ENCODE peak calls at places on chromosome 11, in ten cellular contexts. One of them, this sample, is unnamed.

GRCh38 chr11:47918882-47919495 is 61.4 kb upstream of the PTPRJ start:
- DNase-seq in transverse colon: no peak
- DNase-seq in hypothalamus: no peak
- DNase-seq in HuH-7.5: no peak
- DNase-seq in hippocampal formation: no peak
- DNase-seq in NCI-H1092: no peak
- DNase-seq in amniotic epithelial cell: peak
- DNase-seq in Calu3: no peak
- DNase-seq in mucosa of gallbladder: no peak
- DNase-seq in HFF-Myc: no peak
- DNase-seq in this sample: no peak

GRCh38 chr11:132853886-132854285 is 678.4 kb downstream of the OPCML start:
- DNase-seq in Calu3: no peak
- DNase-seq in HFF-Myc: no peak
- DNase-seq in transverse colon: no peak
- DNase-seq in hippocampal formation: no peak
- DNase-seq in mucosa of gallbladder: no peak
- DNase-seq in NCI-H1092: no peak
- DNase-seq in HuH-7.5: no peak
- DNase-seq in amniotic epithelial cell: no peak
- DNase-seq in hypothalamus: no peak
- DNase-seq in this sample: no peak

GRCh38 chr11:118401880-118402590 is 629 bp downstream of the ATP5MG start:
- DNase-seq in mucosa of gallbladder: no peak
- DNase-seq in transverse colon: no peak
- DNase-seq in Calu3: no peak
- DNase-seq in amniotic epithelial cell: peak
- DNase-seq in hippocampal formation: no peak
- DNase-seq in HuH-7.5: peak
- DNase-seq in NCI-H1092: no peak
- DNase-seq in HFF-Myc: no peak
- DNase-seq in hypothalamus: no peak
- DNase-seq in this sample: no peak

GRCh38 chr11:83835423-83835822 is 549.3 kb upstream of the CCDC90B start:
- DNase-seq in Calu3: no peak
- DNase-seq in NCI-H1092: no peak
- DNase-seq in HFF-Myc: no peak
- DNase-seq in amniotic epithelial cell: peak
- DNase-seq in transverse colon: no peak
- DNase-seq in HuH-7.5: no peak
- DNase-seq in hypothalamus: no peak
- DNase-seq in hippocampal formation: no peak
- DNase-seq in mucosa of gallbladder: no peak
- DNase-seq in this sample: no peak

GRCh38 chr11:102708654-102709053 is 3.1 kb upstream of the MMP27 start:
- DNase-seq in mucosa of gallbladder: no peak
- DNase-seq in transverse colon: no peak
- DNase-seq in NCI-H1092: no peak
- DNase-seq in hypothalamus: no peak
- DNase-seq in Calu3: no peak
- DNase-seq in hippocampal formation: no peak
- DNase-seq in amniotic epithelial cell: no peak
- DNase-seq in HFF-Myc: no peak
- DNase-seq in HuH-7.5: no peak
- DNase-seq in this sample: no peak

GRCh38 chr11:69418576-69419296 is 62.7 kb upstream of the LINC01488 start:
- DNase-seq in NCI-H1092: no peak
- DNase-seq in mucosa of gallbladder: no peak
- DNase-seq in HuH-7.5: no peak
- DNase-seq in hypothalamus: no peak
- DNase-seq in hippocampal formation: no peak
- DNase-seq in HFF-Myc: no peak
- DNase-seq in Calu3: no peak
- DNase-seq in transverse colon: no peak
- DNase-seq in amniotic epithelial cell: no peak
- DNase-seq in this sample: no peak

GRCh38 chr11:62707277-62707771 is at the start of the genes BSCL2 and GNG3:
- DNase-seq in HFF-Myc: no peak
- DNase-seq in amniotic epithelial cell: no peak
- DNase-seq in hypothalamus: peak
- DNase-seq in mucosa of gallbladder: no peak
- DNase-seq in hippocampal formation: peak
- DNase-seq in Calu3: no peak
- DNase-seq in transverse colon: no peak
- DNase-seq in HuH-7.5: no peak
- DNase-seq in NCI-H1092: no peak
- DNase-seq in this sample: no peak

GRCh38 chr11:32899423-32899822 is 6.8 kb downstream of the QSER1 start:
- DNase-seq in hippocampal formation: no peak
- DNase-seq in NCI-H1092: no peak
- DNase-seq in mucosa of gallbladder: no peak
- DNase-seq in amniotic epithelial cell: no peak
- DNase-seq in transverse colon: no peak
- DNase-seq in hypothalamus: no peak
- DNase-seq in Calu3: no peak
- DNase-seq in HuH-7.5: no peak
- DNase-seq in HFF-Myc: no peak
- DNase-seq in this sample: no peak

GRCh38 chr11:108221981-108222685 is at the start of gene NPAT:
- DNase-seq in Calu3: no peak
- DNase-seq in transverse colon: no peak
- DNase-seq in hypothalamus: no peak
- DNase-seq in hippocampal formation: no peak
- DNase-seq in mucosa of gallbladder: no peak
- DNase-seq in amniotic epithelial cell: no peak
- DNase-seq in HuH-7.5: no peak
- DNase-seq in HFF-Myc: no peak
- DNase-seq in NCI-H1092: no peak
- DNase-seq in this sample: no peak

GRCh38 chr11:29324328-29324727 is 692.5 kb downstream of the KCNA4 start:
- DNase-seq in amniotic epithelial cell: peak
- DNase-seq in HuH-7.5: no peak
- DNase-seq in transverse colon: no peak
- DNase-seq in HFF-Myc: no peak
- DNase-seq in mucosa of gallbladder: no peak
- DNase-seq in Calu3: no peak
- DNase-seq in hypothalamus: no peak
- DNase-seq in hippocampal formation: no peak
- DNase-seq in NCI-H1092: no peak
- DNase-seq in this sample: no peak

GRCh38 chr11:47336595-47336994 is 15.9 kb downstream of the MYBPC3 start:
- DNase-seq in HFF-Myc: no peak
- DNase-seq in mucosa of gallbladder: no peak
- DNase-seq in NCI-H1092: no peak
- DNase-seq in HuH-7.5: no peak
- DNase-seq in amniotic epithelial cell: no peak
- DNase-seq in hypothalamus: no peak
- DNase-seq in Calu3: no peak
- DNase-seq in transverse colon: no peak
- DNase-seq in hippocampal formation: no peak
- DNase-seq in this sample: no peak

GRCh38 chr11:126430581-126431320 is 75.3 kb downstream of the ST3GAL4 start:
- DNase-seq in amniotic epithelial cell: no peak
- DNase-seq in Calu3: no peak
- DNase-seq in hypothalamus: no peak
- DNase-seq in mucosa of gallbladder: no peak
- DNase-seq in HuH-7.5: no peak
- DNase-seq in HFF-Myc: no peak
- DNase-seq in hippocampal formation: no peak
- DNase-seq in transverse colon: peak
- DNase-seq in NCI-H1092: no peak
- DNase-seq in this sample: no peak

GRCh38 chr11:86670179-86670578 is 2.2 kb downstream of the ME3 start:
- DNase-seq in Calu3: no peak
- DNase-seq in amniotic epithelial cell: peak
- DNase-seq in hypothalamus: no peak
- DNase-seq in HFF-Myc: no peak
- DNase-seq in hippocampal formation: no peak
- DNase-seq in NCI-H1092: no peak
- DNase-seq in HuH-7.5: no peak
- DNase-seq in transverse colon: no peak
- DNase-seq in mucosa of gallbladder: no peak
- DNase-seq in this sample: no peak

GRCh38 chr11:68418671-68419070 is 41.9 kb upstream of the PPP6R3 start:
- DNase-seq in transverse colon: no peak
- DNase-seq in mucosa of gallbladder: no peak
- DNase-seq in hippocampal formation: no peak
- DNase-seq in NCI-H1092: no peak
- DNase-seq in Calu3: no peak
- DNase-seq in HuH-7.5: no peak
- DNase-seq in amniotic epithelial cell: no peak
- DNase-seq in hypothalamus: no peak
- DNase-seq in HFF-Myc: no peak
- DNase-seq in this sample: no peak

GRCh38 chr11:27183672-27184457 is 143.2 kb downstream of the BBOX1 start:
- DNase-seq in transverse colon: peak
- DNase-seq in hippocampal formation: peak
- DNase-seq in hypothalamus: no peak
- DNase-seq in NCI-H1092: peak
- DNase-seq in Calu3: peak
- DNase-seq in amniotic epithelial cell: peak
- DNase-seq in HuH-7.5: no peak
- DNase-seq in HFF-Myc: peak
- DNase-seq in mucosa of gallbladder: peak
- DNase-seq in this sample: peak

GRCh38 chr11:72189448-72190250 is 2.3 kb upstream of the FOLR1 start:
- DNase-seq in transverse colon: no peak
- DNase-seq in NCI-H1092: peak
- DNase-seq in amniotic epithelial cell: no peak
- DNase-seq in hippocampal formation: no peak
- DNase-seq in Calu3: no peak
- DNase-seq in HFF-Myc: no peak
- DNase-seq in mucosa of gallbladder: no peak
- DNase-seq in hypothalamus: no peak
- DNase-seq in HuH-7.5: no peak
- DNase-seq in this sample: no peak

GRCh38 chr11:124896821-124897391 is 759 bp downstream of the ROBO4 start:
- DNase-seq in mucosa of gallbladder: peak
- DNase-seq in Calu3: no peak
- DNase-seq in hypothalamus: no peak
- DNase-seq in transverse colon: no peak
- DNase-seq in hippocampal formation: no peak
- DNase-seq in HuH-7.5: no peak
- DNase-seq in amniotic epithelial cell: no peak
- DNase-seq in HFF-Myc: no peak
- DNase-seq in NCI-H1092: no peak
- DNase-seq in this sample: no peak

GRCh38 chr11:81059356-81059755 is 1618.5 kb upstream of the TENM4 start:
- DNase-seq in Calu3: no peak
- DNase-seq in mucosa of gallbladder: no peak
- DNase-seq in hippocampal formation: no peak
- DNase-seq in amniotic epithelial cell: no peak
- DNase-seq in NCI-H1092: no peak
- DNase-seq in transverse colon: no peak
- DNase-seq in HFF-Myc: no peak
- DNase-seq in HuH-7.5: no peak
- DNase-seq in hypothalamus: no peak
- DNase-seq in this sample: no peak

This sample was measured in NCI-H1048.